ENCODE peak calls at places on chromosomes 5 and 9, in nine cellular contexts. J is neural progenitor cell, E is A549, D is upper lobe of right lung, B is fibroblast of lung, H is PC-3, T is colonic mucosa, W is H9, P is kidney. I is an unnamed sample.

GRCh38 chr5:69512740-69513260 is 20.2 kb downstream of the OCLN start:
- DNase-seq in J (no peak), E (no peak), D (no peak), B (peak; percentile 85), H (peak; percentile 71), T (no peak), W (no peak), P (no peak), I (no peak)

GRCh38 chr9:109244179-109245132 is 76.4 kb downstream of the EPB41L4B start:
- DNase-seq in J (peak; percentile 89), E (peak; percentile 72), D (peak; percentile 80), B (peak; percentile 72), H (peak; percentile 74), T (peak; percentile 81), W (peak; percentile 80), P (peak; percentile 82), I (peak; percentile 87)

GRCh38 chr5:95863383-95863757 is 40.8 kb upstream of the GLRX start:
- DNase-seq in J (no peak), E (no peak), D (no peak), B (peak; percentile 90), H (no peak), T (peak; percentile 28), W (no peak), P (no peak), I (no peak)

GRCh38 chr9:89038354-89039091 is 47.3 kb downstream of the S1PR3 start:
- DNase-seq in J (no peak), E (no peak), D (no peak), B (peak; percentile 98), H (peak; percentile 12), T (peak; percentile 31), W (no peak), P (no peak), I (no peak)

GRCh38 chr5:21173526-21173925 is 1185.5 kb upstream of the CDH18 start:
- DNase-seq in J (no peak), E (no peak), D (no peak), B (no peak), H (no peak), T (no peak), W (no peak), P (no peak), I (no peak)

GRCh38 chr9:111622626-111623025 is 8.5 kb upstream of the DNAJC25 start:
- DNase-seq in J (no peak), E (peak; percentile 65), D (peak; percentile 68), B (peak; percentile 93), H (peak; percentile 88), T (no peak), W (no peak), P (no peak), I (peak; percentile 25)

GRCh38 chr9:101848485-101848919 is 110.1 kb upstream of the GRIN3A start:
- DNase-seq in J (no peak), E (no peak), D (no peak), B (no peak), H (no peak), T (peak; percentile 58), W (no peak), P (no peak), I (no peak)

GRCh38 chr9:126325779-126326178 is 850 bp upstream of the MVB12B start:
- DNase-seq in J (no peak), E (no peak), D (no peak), B (no peak), H (no peak), T (no peak), W (no peak), P (no peak), I (no peak)

GRCh38 chr9:31071606-31072286 is 1312.7 kb upstream of the ACO1 start:
- DNase-seq in J (no peak), E (no peak), D (peak; percentile 46), B (no peak), H (no peak), T (no peak), W (no peak), P (peak; percentile 54), I (no peak)

GRCh38 chr9:86126998-86127972 is 27.9 kb upstream of the GOLM1 start:
- DNase-seq in J (peak; percentile 89), E (peak; percentile 94), D (peak; percentile 88), B (peak; percentile 88), H (peak; percentile 87), T (peak; percentile 87), W (peak; percentile 98), P (peak; percentile 93), I (peak; percentile 98)

GRCh38 chr5:180469586-180469865 is 24.7 kb upstream of the CNOT6 start:
- DNase-seq in J (no peak), E (no peak), D (no peak), B (no peak), H (no peak), T (no peak), W (no peak), P (no peak), I (no peak)

GRCh38 chr5:113378960-113379541 is 55.7 kb downstream of the TSSK1B start:
- DNase-seq in J (peak; percentile 72), E (peak; percentile 56), D (no peak), B (peak; percentile 75), H (peak; percentile 77), T (peak; percentile 59), W (peak; percentile 71), P (no peak), I (peak; percentile 53)

GRCh38 chr5:89003563-89004036 is 120.6 kb upstream of the MEF2C start:
- DNase-seq in J (no peak), E (no peak), D (no peak), B (no peak), H (no peak), T (no peak), W (no peak), P (peak; percentile 54), I (no peak)

GRCh38 chr5:141513021-141513626 is 24.2 kb downstream of the PCDHGC5 start:
- DNase-seq in J (peak; percentile 81), E (no peak), D (no peak), B (peak; percentile 61), H (no peak), T (peak; percentile 48), W (no peak), P (peak; percentile 80), I (peak; percentile 44)

GRCh38 chr9:96867282-96867814 is 13.0 kb upstream of the ZNF782 start:
- DNase-seq in J (no peak), E (no peak), D (no peak), B (no peak), H (no peak), T (no peak), W (no peak), P (no peak), I (no peak)

GRCh38 chr9:89740722-89741121 is 135.9 kb downstream of the GADD45G start:
- DNase-seq in J (no peak), E (no peak), D (no peak), B (no peak), H (no peak), T (peak; percentile 45), W (no peak), P (peak; percentile 55), I (no peak)

DNA sequence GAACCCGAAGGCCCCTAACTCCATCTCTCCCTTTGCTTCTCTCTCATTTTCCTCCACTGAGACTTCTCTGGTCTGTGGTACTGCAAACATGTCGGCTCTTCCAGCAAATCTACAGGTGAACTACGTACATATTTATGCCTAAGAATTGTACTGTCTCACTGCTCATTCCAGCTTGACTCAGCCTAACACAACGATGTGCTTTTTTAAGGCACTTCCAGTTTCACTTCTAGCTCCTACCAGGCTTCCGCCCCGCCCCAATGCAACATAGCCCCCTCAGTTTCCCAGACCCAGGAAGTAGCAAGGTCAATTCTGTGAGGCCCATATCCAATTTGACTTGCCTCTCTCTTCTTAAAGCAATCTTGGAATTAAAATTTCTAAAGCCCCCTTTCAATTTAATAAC is 70.8 kb upstream of the RNF38 start:
- DNase-seq in J (no peak), E (no peak), D (peak; percentile 80), B (peak; percentile 78), H (no peak), T (peak; percentile 65), W (no peak), P (peak; percentile 81), I (peak; percentile 26)
- H3K27ac ChIP-seq in J (no peak overlapping the region), E (peak overlapping the region; percentile 27), D (peak overlapping the region; percentile 90), B (peak overlapping the region; percentile 73), H (no peak overlapping the region), T (peak overlapping the region; percentile 80), W (no peak overlapping the region), P (peak overlapping the region; percentile 38), I (peak overlapping the region; percentile 73)

DNA sequence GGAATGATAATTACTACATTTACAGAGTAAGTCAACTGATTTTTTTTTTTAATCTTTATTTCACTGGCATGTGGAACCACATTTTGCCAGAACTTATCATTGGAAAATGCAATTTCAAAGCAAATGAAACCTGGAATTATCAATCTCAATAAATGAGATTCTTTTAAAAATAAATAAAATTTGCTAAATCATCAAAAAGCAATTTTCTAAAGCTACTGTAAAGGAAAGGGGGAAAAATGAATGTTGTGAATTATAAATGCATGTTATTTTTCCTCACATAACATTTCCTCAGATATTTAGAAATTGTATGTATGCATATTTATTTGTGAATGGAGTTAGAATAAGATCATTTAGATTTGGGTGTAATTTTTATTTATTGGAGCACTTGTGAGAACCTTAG is 89.9 kb upstream of the GRHPR start:
- DNase-seq in J (no peak), E (no peak), D (no peak), B (no peak), H (no peak), T (no peak), W (no peak), P (no peak), I (no peak)
- H3K4me1 ChIP-seq in J (peaks cover 12% of the 10 kb centered on the region), E (peaks cover 17% of the 10 kb centered on the region), D (no peaks in the 10 kb centered on the region), B (no peaks in the 10 kb centered on the region), H (no peaks in the 10 kb centered on the region), T (no peaks in the 10 kb centered on the region), W (no peaks in the 10 kb centered on the region), P (no peaks in the 10 kb centered on the region), I (peaks cover 22% of the 10 kb centered on the region)

GRCh38 chr9:91750343-91750742 is 199.7 kb downstream of the ROR2 start:
- DNase-seq in J (no peak), E (no peak), D (no peak), B (no peak), H (peak; percentile 22), T (peak; percentile 31), W (no peak), P (no peak), I (no peak)
- TF ChIP-seq CTCF in J (no peak), E (no peak), D (no peak), B (no peak), H (peak; percentile 46), T (no peak), W (no peak), P (no peak), I (no peak)

GRCh38 chr5:137206030-137206715 is 293.0 kb downstream of the SPOCK1 start:
- DNase-seq in J (no peak), E (no peak), D (peak; percentile 68), B (no peak), H (no peak), T (no peak), W (no peak), P (no peak), I (no peak)

GRCh38 chr5:137205237-137205636 is 293.9 kb downstream of the SPOCK1 start:
- DNase-seq in J (no peak), E (no peak), D (no peak), B (no peak), H (peak; percentile 4), T (no peak), W (no peak), P (no peak), I (no peak)

GRCh38 chr5:137212471-137212870 is 286.7 kb downstream of the SPOCK1 start:
- DNase-seq in J (no peak), E (no peak), D (no peak), B (no peak), H (no peak), T (no peak), W (no peak), P (no peak), I (no peak)

GRCh38 chr5:137207023-137207760 is 291.9 kb downstream of the SPOCK1 start:
- DNase-seq in J (no peak), E (no peak), D (no peak), B (no peak), H (no peak), T (no peak), W (no peak), P (no peak), I (peak; percentile 79)

GRCh38 chr5:137209232-137209810 is 289.8 kb downstream of the SPOCK1 start:
- DNase-seq in J (no peak), E (no peak), D (no peak), B (no peak), H (no peak), T (no peak), W (no peak), P (no peak), I (no peak)
- H3K27ac ChIP-seq in J (no peak overlapping the region), E (no peak overlapping the region), D (no peak overlapping the region), B (no peak overlapping the region), H (no peak overlapping the region), T (no peak overlapping the region), W (no peak overlapping the region), P (no peak overlapping the region), I (no peak overlapping the region)